ENCODE peak calls at places on chromosomes 1 and 21, in seven cellular contexts. V, T, U, P, L, B and N are unnamed samples.

GRCh38 chr1:203052556-203053059 is 26.3 kb downstream of the PPFIA4 start:
- DNase-seq in V (no peak), T (no peak), U (no peak), P (no peak), L (no peak), B (no peak), N (no peak)

GRCh38 chr1:234840843-234841242 is 230.9 kb upstream of the IRF2BP2 start:
- DNase-seq in V (no peak), T (no peak), U (no peak), P (no peak), L (no peak), B (no peak), N (no peak)

GRCh38 chr1:203796223-203796747 is 862 bp downstream of the ZBED6 start:
- DNase-seq in V (no peak), T (peak), U (no peak), P (peak), L (peak), B (peak), N (peak)

GRCh38 chr1:168582690-168583325 is 6.4 kb downstream of the XCL1 start:
- DNase-seq in V (no peak), T (no peak), U (no peak), P (peak), L (no peak), B (no peak), N (no peak)

GRCh38 chr21:17513214-17514123 is 626 bp downstream of the CXADR start:
- DNase-seq in V (no peak), T (peak), U (no peak), P (peak), L (peak), B (peak), N (peak)

GRCh38 chr1:32773018-32773763 is 44.0 kb downstream of the YARS1 start:
- DNase-seq in V (peak), T (peak), U (peak), P (peak), L (peak), B (peak), N (peak)

GRCh38 chr1:40740039-40740991 is 43.3 kb upstream of the KCNQ4 start:
- DNase-seq in V (no peak), T (no peak), U (no peak), P (peak), L (no peak), B (no peak), N (no peak)

GRCh38 chr1:165369255-165369848 is 12.8 kb upstream of the LMX1A start:
- DNase-seq in V (no peak), T (peak), U (peak), P (peak), L (peak), B (peak), N (peak)

GRCh38 chr1:228282329-228283042 is 74.6 kb downstream of the OBSCN start:
- DNase-seq in V (no peak), T (no peak), U (no peak), P (no peak), L (no peak), B (no peak), N (no peak)

GRCh38 chr1:10541286-10541685 is 66.5 kb downstream of the PEX14 start:
- DNase-seq in V (no peak), T (no peak), U (no peak), P (no peak), L (no peak), B (no peak), N (no peak)

GRCh38 chr1:118291686-118292085 is 106.7 kb upstream of the SPAG17 start:
- DNase-seq in V (no peak), T (no peak), U (no peak), P (no peak), L (no peak), B (no peak), N (no peak)

GRCh38 chr1:223052931-223053330 is 90.1 kb downstream of the TLR5 start:
- DNase-seq in V (no peak), T (no peak), U (no peak), P (peak), L (no peak), B (no peak), N (no peak)

GRCh38 chr1:36217667-36218066 is 6.6 kb upstream of the THRAP3 start:
- DNase-seq in V (no peak), T (no peak), U (no peak), P (peak), L (peak), B (no peak), N (no peak)

GRCh38 chr1:206503591-206504362 is 3.6 kb upstream of the RASSF5 start:
- DNase-seq in V (no peak), T (no peak), U (no peak), P (peak), L (peak), B (peak), N (no peak)

GRCh38 chr1:160826546-160826945 is 30.6 kb downstream of the LY9 start:
- DNase-seq in V (no peak), T (no peak), U (no peak), P (peak), L (no peak), B (no peak), N (no peak)

GRCh38 chr1:153805042-153805745 is 30.0 kb downstream of the SLC27A3 start:
- DNase-seq in V (no peak), T (peak), U (peak), P (peak), L (peak), B (peak), N (peak)